ENCODE peak calls at places on chromosomes 2 and 18, in ten cellular contexts. K is NCI-H146; A is NCI-H1092 treated with DMSO at 0.1 percent for 48 hours; D is central memory CD4-positive, alpha-beta T cell; L is activated T-cell treated with anti-CD3 and anti-CD28 coated beads, Interleukin-2, amount 50 U/mL, for 72 hours; J is activated naive CD8-positive, alpha-beta T cell treated with anti-CD3 and anti-CD28 coated beads, Interleukin-2, amount 50 U/mL, for 24 hours; F is fibroblast of lung; W is EL; X is GM18507; R is effector memory CD8-positive, alpha-beta T cell. T is an unnamed sample.

GRCh38 chr2:109482371-109482841 is 131.4 kb downstream of the SEPTIN10 start:
- DNase-seq in K (no peak), W (no peak), L (no peak), R (no peak), F (no peak), A (no peak), J (no peak), X (no peak), D (no peak), T (no peak)

GRCh38 chr2:66790651-66791181 is 355.8 kb downstream of the MEIS1 start:
- DNase-seq in K (no peak), R (no peak), J (no peak), F (peak), L (no peak), X (no peak), W (peak), A (no peak), D (no peak), T (peak)

GRCh38 chr2:73697606-73698005 is 39.5 kb downstream of the TPRKB start:
- DNase-seq in F (peak), W (no peak), J (no peak), R (no peak), A (no peak), L (no peak), D (no peak), K (no peak), X (no peak), T (no peak)

GRCh38 chr2:235908826-235909225 is 259.4 kb downstream of the GBX2 start:
- DNase-seq in X (peak), J (no peak), A (no peak), R (no peak), F (no peak), D (no peak), L (no peak), W (no peak), K (no peak), T (no peak)

GRCh38 chr18:11163668-11164067 is 14.3 kb upstream of the PIEZO2 start:
- DNase-seq in R (no peak), X (no peak), F (peak), D (no peak), K (no peak), J (no peak), W (no peak), L (no peak), A (no peak), T (peak)

GRCh38 chr2:238863231-238863630 is 15.3 kb downstream of the TWIST2 start:
- DNase-seq in L (no peak), X (no peak), R (no peak), D (no peak), F (no peak), K (no peak), J (no peak), A (no peak), W (peak), T (no peak)

GRCh38 chr2:121591199-121591598 is 58.1 kb downstream of the CLASP1 start:
- DNase-seq in W (no peak), K (no peak), X (no peak), F (no peak), J (no peak), R (no peak), L (no peak), A (no peak), D (no peak), T (no peak)

GRCh38 chr2:59389240-59389639 is 1148.1 kb upstream of the FANCL start:
- DNase-seq in L (no peak), J (no peak), R (no peak), W (peak), A (no peak), K (no peak), F (peak), D (no peak), X (no peak), T (peak)

GRCh38 chr2:221468288-221468687 is 103.8 kb downstream of the EPHA4 start:
- DNase-seq in F (no peak), R (no peak), A (no peak), X (no peak), K (no peak), L (no peak), J (no peak), D (no peak), W (no peak), T (no peak)

GRCh38 chr2:113157108-113157896 is 16.5 kb upstream of the PSD4 start:
- DNase-seq in D (peak), F (peak), R (no peak), A (peak), X (no peak), L (peak), J (peak), K (peak), W (peak), T (peak)

GRCh38 chr2:166293984-166294383 is 81.8 kb downstream of the SCN9A start:
- DNase-seq in K (no peak), R (no peak), A (no peak), J (no peak), L (no peak), D (no peak), W (peak), F (no peak), X (no peak), T (no peak)

GRCh38 chr2:38474058-38474457 is 97.0 kb upstream of the ATL2 start:
- DNase-seq in A (no peak), X (no peak), W (peak), K (no peak), D (no peak), F (no peak), R (no peak), L (peak), J (no peak), T (peak)

GRCh38 chr18:8854550-8854949 is 149.2 kb downstream of the MTCL1 start:
- DNase-seq in L (no peak), W (no peak), F (peak), X (no peak), J (no peak), K (no peak), A (no peak), R (no peak), D (no peak), T (no peak)

GRCh38 chr2:205411558-205411957 is 270.7 kb upstream of the NRP2 start:
- DNase-seq in A (no peak), W (no peak), R (no peak), K (no peak), F (peak), D (no peak), J (no peak), L (no peak), X (no peak), T (no peak)

GRCh38 chr2:100935372-100935752 is 66.7 kb upstream of the RPL31 start:
- DNase-seq in R (no peak), A (no peak), D (no peak), J (no peak), X (no peak), F (peak), K (no peak), L (no peak), W (peak), T (peak)

GRCh38 chr2:222993920-222994650 is 57.9 kb upstream of the KCNE4 start:
- DNase-seq in K (no peak), R (no peak), X (no peak), A (peak), F (peak), W (peak), L (no peak), D (no peak), J (no peak), T (peak)

GRCh38 chr2:182259629-182260150 is 167.1 kb downstream of the PDE1A start:
- DNase-seq in F (peak), W (peak), K (no peak), X (no peak), J (no peak), D (no peak), L (no peak), R (no peak), A (no peak), T (no peak)

GRCh38 chr18:36662000-36662399 is 166.8 kb downstream of the TPGS2 start:
- DNase-seq in W (peak), D (no peak), K (no peak), A (no peak), F (peak), X (no peak), J (no peak), L (no peak), R (no peak), T (peak)

GRCh38 chr2:74843371-74844298 is 9.7 kb downstream of the HK2 start:
- DNase-seq in W (peak), L (peak), J (no peak), A (no peak), K (no peak), R (no peak), F (peak), D (peak), X (peak), T (peak)

GRCh38 chr2:97985998-97986397 is 9.8 kb downstream of the TMEM131 start:
- DNase-seq in D (no peak), X (no peak), A (no peak), L (no peak), W (no peak), R (no peak), F (no peak), K (no peak), J (no peak), T (no peak)

GRCh38 chr18:23135679-23136325 is 517 bp downstream of the CABLES1 start:
- DNase-seq in R (peak), F (no peak), A (peak), X (no peak), D (no peak), W (peak), L (peak), J (peak), K (peak), T (peak)

GRCh38 chr18:2304378-2305175 is 266.7 kb downstream of the METTL4 start:
- DNase-seq in K (no peak), D (no peak), J (no peak), A (no peak), W (peak), X (no peak), F (no peak), R (no peak), L (no peak), T (peak)

GRCh38 chr2:132477962-132478361 is 61.4 kb downstream of the GPR39 start:
- DNase-seq in L (no peak), A (peak), W (peak), F (no peak), X (no peak), D (no peak), K (no peak), J (no peak), R (no peak), T (no peak)

T was measured in kidney tubule cell.